ENCODE peak calls at places on chromosomes 16 and 17, in ten cellular contexts. W is choroid plexus epithelial cell; V is adrenal gland; X is T-helper 2 cell; B is aorta; D is NT2/D1; P is CD4-positive, alpha-beta T cell; O is H54; F is central memory CD8-positive, alpha-beta T cell; Z is GM03348. G is an unnamed sample.

GRCh38 chr16:79170565-79171242 is 429.8 kb downstream of the MAF start:
- DNase-seq in W (peak; percentile 26), V (peak; percentile 51), X (no peak), B (no peak), D (no peak), P (no peak), O (no peak), F (no peak), Z (no peak), G (no peak)

GRCh38 chr17:18262111-18262510 is 1.6 kb downstream of the MIEF2 start:
- DNase-seq in W (no peak), V (no peak), X (no peak), B (no peak), D (no peak), P (no peak), O (no peak), F (no peak), Z (no peak), G (no peak)

GRCh38 chr17:1260762-1261161 is 9.5 kb upstream of the BHLHA9 start:
- DNase-seq in W (no peak), V (no peak), X (no peak), B (no peak), D (no peak), P (no peak), O (no peak), F (no peak), Z (no peak), G (no peak)

GRCh38 chr16:49620158-49620867 is 235.6 kb downstream of the ZNF423 start:
- DNase-seq in W (peak; percentile 70), V (peak; percentile 93), X (no peak), B (peak; percentile 95), D (no peak), P (no peak), O (peak; percentile 57), F (no peak), Z (peak; percentile 81), G (peak; percentile 96)

GRCh38 chr17:7060165-7060890 is 16.4 kb upstream of the SLC16A11 start:
- DNase-seq in W (peak; percentile 78), V (peak; percentile 49), X (no peak), B (no peak), D (no peak), P (no peak), O (peak; percentile 76), F (no peak), Z (no peak), G (no peak)

GRCh38 chr17:6161456-6161855 is 91.3 kb downstream of the WSCD1 start:
- DNase-seq in W (no peak), V (no peak), X (no peak), B (no peak), D (no peak), P (no peak), O (no peak), F (no peak), Z (no peak), G (no peak)

GRCh38 chr17:58667934-58668597 is 23.8 kb downstream of the TEX14 start:
- DNase-seq in W (peak; percentile 29), V (no peak), X (no peak), B (no peak), D (no peak), P (no peak), O (peak; percentile 57), F (no peak), Z (no peak), G (no peak)

GRCh38 chr16:2526135-2526534 is 5.1 kb downstream of the CEMP1 start:
- DNase-seq in W (no peak), V (no peak), X (no peak), B (no peak), D (no peak), P (no peak), O (no peak), F (no peak), Z (no peak), G (peak; percentile 59)

GRCh38 chr17:51214920-51215319 is 44.9 kb downstream of the MBTD1 start:
- DNase-seq in W (peak; percentile 21), V (no peak), X (no peak), B (no peak), D (no peak), P (no peak), O (no peak), F (no peak), Z (no peak), G (no peak)

GRCh38 chr17:34979650-34980352 is 511 bp upstream of the LIG3 start:
- DNase-seq in W (peak; percentile 28), V (no peak), X (no peak), B (no peak), D (no peak), P (no peak), O (no peak), F (no peak), Z (peak; percentile 47), G (no peak)

GRCh38 chr17:46832945-46833839 is 14.7 kb upstream of the WNT3 start:
- DNase-seq in W (peak; percentile 65), V (peak; percentile 75), X (no peak), B (no peak), D (no peak), P (no peak), O (peak; percentile 78), F (no peak), Z (peak; percentile 70), G (no peak)

GRCh38 chr16:83105279-83106077 is 478.7 kb downstream of the CDH13 start:
- DNase-seq in W (no peak), V (no peak), X (no peak), B (no peak), D (no peak), P (no peak), O (no peak), F (no peak), Z (no peak), G (no peak)

GRCh38 chr17:236641-237405 is 55.4 kb upstream of the DOC2B start:
- DNase-seq in W (no peak), V (peak; percentile 1), X (no peak), B (peak; percentile 65), D (no peak), P (no peak), O (no peak), F (no peak), Z (no peak), G (no peak)

GRCh38 chr16:28010671-28011070 is 52.8 kb downstream of the GSG1L start:
- DNase-seq in W (peak; percentile 10), V (no peak), X (no peak), B (no peak), D (no peak), P (no peak), O (no peak), F (no peak), Z (peak; percentile 38), G (no peak)

GRCh38 chr17:32117399-32117798 is 24.9 kb upstream of the RHOT1 start:
- DNase-seq in W (no peak), V (no peak), X (no peak), B (no peak), D (no peak), P (no peak), O (no peak), F (no peak), Z (no peak), G (no peak)

GRCh38 chr17:21370430-21370829 is 5.7 kb upstream of the KCNJ12 start:
- DNase-seq in W (no peak), V (no peak), X (no peak), B (no peak), D (no peak), P (no peak), O (no peak), F (no peak), Z (no peak), G (no peak)

GRCh38 chr16:25198021-25198420 is 18.7 kb upstream of the AQP8 start:
- DNase-seq in W (no peak), V (no peak), X (no peak), B (no peak), D (no peak), P (no peak), O (peak; percentile 41), F (no peak), Z (no peak), G (no peak)

GRCh38 chr17:350706-351435 is 1.7 kb downstream of the RPH3AL start:
- DNase-seq in W (peak; percentile 18), V (peak; percentile 82), X (no peak), B (no peak), D (no peak), P (no peak), O (peak; percentile 92), F (no peak), Z (peak; percentile 74), G (no peak)

GRCh38 chr17:58520843-58521430 is 6.5 kb upstream of the MTMR4 start:
- DNase-seq in W (peak; percentile 27), V (no peak), X (no peak), B (no peak), D (no peak), P (no peak), O (no peak), F (no peak), Z (no peak), G (no peak)

GRCh38 chr17:21039839-21040575 is 2.8 kb downstream of the USP22 start:
- DNase-seq in W (peak; percentile 64), V (peak; percentile 44), X (no peak), B (no peak), D (no peak), P (peak; percentile 21), O (peak; percentile 33), F (no peak), Z (peak; percentile 23), G (no peak)

GRCh38 chr17:35245196-35245486 is 2.3 kb downstream of the SLFN5 start:
- DNase-seq in W (peak; percentile 95), V (peak; percentile 24), X (no peak), B (no peak), D (no peak), P (no peak), O (peak; percentile 32), F (no peak), Z (peak; percentile 79), G (no peak)

GRCh38 chr17:3546521-3546920 is 11.1 kb downstream of the TRPV3 start:
- DNase-seq in W (no peak), V (no peak), X (no peak), B (no peak), D (no peak), P (no peak), O (no peak), F (no peak), Z (no peak), G (peak; percentile 36)

GRCh38 chr17:77345260-77345910 is 204.6 kb downstream of the SEC14L1 start:
- DNase-seq in W (no peak), V (peak; percentile 8), X (no peak), B (no peak), D (no peak), P (no peak), O (no peak), F (no peak), Z (no peak), G (peak; percentile 67)

GRCh38 chr17:17388657-17389496 is 85.7 kb downstream of the NT5M start:
- DNase-seq in W (no peak), V (no peak), X (no peak), B (peak; percentile 52), D (no peak), P (no peak), O (no peak), F (no peak), Z (no peak), G (no peak)

GRCh38 chr17:60901806-60902205 is 224.2 kb downstream of the BCAS3 start:
- DNase-seq in W (peak; percentile 76), V (no peak), X (no peak), B (no peak), D (no peak), P (no peak), O (no peak), F (no peak), Z (peak; percentile 58), G (no peak)

GRCh38 chr16:68508013-68508412 is 31.1 kb upstream of the ZFP90 start:
- DNase-seq in W (no peak), V (no peak), X (no peak), B (no peak), D (no peak), P (no peak), O (no peak), F (no peak), Z (no peak), G (no peak)

GRCh38 chr16:81621496-81621895 is 157.6 kb upstream of the PLCG2 start:
- DNase-seq in W (no peak), V (no peak), X (no peak), B (no peak), D (no peak), P (no peak), O (no peak), F (no peak), Z (no peak), G (no peak)

GRCh38 chr16:71645450-71645849 is 19.5 kb downstream of the MARVELD3 start:
- DNase-seq in W (peak; percentile 87), V (no peak), X (no peak), B (no peak), D (no peak), P (no peak), O (no peak), F (no peak), Z (peak; percentile 39), G (no peak)